ENCODE peak calls at places on chromosomes 1 and 21, in five cellular contexts. B is psoas muscle, R is breast epithelium, A is heart right ventricle, N is heart left ventricle. L is an unnamed sample. For H3K4me1, the result is how much of the 10 kb centered on the place peaks cover.

GRCh38 chr1:221778125-221778524 is 36.2 kb upstream of the DUSP10 start:
- DNase-seq in B (no peak), R (no peak), A (no peak), N (no peak), L (no peak)

GRCh38 chr1:205298191-205298994 is 23.2 kb downstream of the NUAK2 start:
- DNase-seq in B (no peak), R (no peak), A (no peak), N (no peak), L (no peak)

GRCh38 chr1:99659755-99660210 is 13.9 kb downstream of the PALMD start:
- DNase-seq in B (no peak), R (no peak), A (no peak), N (no peak), L (no peak)

GRCh38 chr1:199619202-199619601 is 408.3 kb upstream of the NR5A2 start:
- DNase-seq in B (no peak), R (no peak), A (no peak), N (no peak), L (no peak)

GRCh38 chr1:42931911-42932422 is 26.7 kb downstream of the SLC2A1 start:
- DNase-seq in B (peak), R (peak), A (no peak), N (peak), L (no peak)

GRCh38 chr1:175555266-175555665 is 188.1 kb downstream of the TNR start:
- DNase-seq in B (no peak), R (no peak), A (no peak), N (no peak), L (no peak)

GRCh38 chr1:57506941-57507340 is 83.1 kb upstream of the DAB1 start:
- DNase-seq in B (no peak), R (no peak), A (no peak), N (no peak), L (no peak)

GRCh38 chr1:29876902-29877301 is 640.6 kb downstream of the PTPRU start:
- DNase-seq in B (no peak), R (peak), A (no peak), N (no peak), L (no peak)

GRCh38 chr21:27700974-27701614 is 734.2 kb upstream of the ADAMTS5 start:
- DNase-seq in B (peak), R (peak), A (peak), N (peak), L (peak)

GRCh38 chr1:167821969-167822685 is 91.8 kb downstream of the ADCY10 start:
- DNase-seq in B (no peak), R (no peak), A (no peak), N (no peak), L (no peak)

GRCh38 chr1:183925947-183926346 is 111.6 kb downstream of the COLGALT2 start:
- DNase-seq in B (no peak), R (no peak), A (no peak), N (no peak), L (no peak)

GRCh38 chr1:172895050-172895460 is 155.7 kb downstream of the TNFSF18 start:
- DNase-seq in B (no peak), R (no peak), A (no peak), N (no peak), L (no peak)

GRCh38 chr1:216826206-216826605 is 103.0 kb upstream of the ESRRG start:
- DNase-seq in B (no peak), R (no peak), A (no peak), N (no peak), L (no peak)

GRCh38 chr1:229079196-229079595 is 191.7 kb upstream of the RAB4A start:
- DNase-seq in B (no peak), R (no peak), A (no peak), N (no peak), L (no peak)

GRCh38 chr1:207825719-207826556 is 74.1 kb downstream of the CD46 start:
- DNase-seq in B (peak), R (no peak), A (peak), N (peak), L (peak)

GRCh38 chr1:246789454-246790339 is 65.5 kb downstream of the SCCPDH start:
- DNase-seq in B (no peak), R (no peak), A (no peak), N (no peak), L (no peak)

GRCh38 chr1:41811051-41811795 is 107.5 kb downstream of the HIVEP3 start:
- DNase-seq in B (no peak), R (no peak), A (no peak), N (no peak), L (no peak)

GRCh38 chr1:103265551-103265950 is 157.2 kb upstream of the COL11A1 start:
- DNase-seq in B (no peak), R (no peak), A (no peak), N (no peak), L (no peak)

GRCh38 chr1:232432313-232432712 is 197.6 kb downstream of the SIPA1L2 start:
- DNase-seq in B (no peak), R (no peak), A (peak), N (no peak), L (no peak)

GRCh38 chr1:112540395-112540794 is 31.6 kb downstream of the WNT2B start:
- DNase-seq in B (no peak), R (no peak), A (no peak), N (no peak), L (no peak)

GRCh38 chr1:236854602-236854978 is 59.5 kb downstream of the MTR start:
- DNase-seq in B (no peak), R (no peak), A (no peak), N (no peak), L (no peak)

GRCh38 chr1:89125571-89126233 is at the start of gene GBP2:
- DNase-seq in B (no peak), R (no peak), A (no peak), N (no peak), L (no peak)

GRCh38 chr1:21594935-21595897 is 73.9 kb downstream of the RAP1GAP start:
- DNase-seq in B (peak), R (no peak), A (peak), N (peak), L (peak)

GRCh38 chr1:173504268-173504667 is 27.1 kb downstream of the PRDX6 start:
- DNase-seq in B (no peak), R (no peak), A (no peak), N (no peak), L (no peak)

GRCh38 chr21:42002421-42002958 is 7.7 kb downstream of the ZBTB21 start:
- DNase-seq in B (no peak), R (no peak), A (no peak), N (no peak), L (no peak)

GRCh38 chr21:43373387-43374227 is 53.3 kb downstream of the SIK1 start:
- DNase-seq in B (no peak), R (no peak), A (no peak), N (peak), L (no peak)

GRCh38 chr1:233368106-233368783 is 40.7 kb downstream of the MAP3K21 start:
- DNase-seq in B (no peak), R (no peak), A (no peak), N (no peak), L (no peak)

GRCh38 chr1:174788981-174789380 is 210.8 kb upstream of the CACYBP start:
- DNase-seq in B (no peak), R (no peak), A (no peak), N (no peak), L (no peak)

GRCh38 chr1:14787604-14788003 is 189.1 kb downstream of the KAZN start:
- DNase-seq in B (no peak), R (no peak), A (no peak), N (no peak), L (no peak)

GRCh38 chr1:71083271-71083670 is 2.4 kb upstream of the ZRANB2 start:
- DNase-seq in B (no peak), R (no peak), A (no peak), N (no peak), L (no peak)

GRCh38 chr1:43708006-43708412 is 673 bp downstream of the ST3GAL3 start:
- DNase-seq in B (no peak), R (no peak), A (no peak), N (no peak), L (no peak)

GRCh38 chr1:37332126-37332525 is 142.3 kb upstream of the ZC3H12A start:
- DNase-seq in B (no peak), R (no peak), A (no peak), N (no peak), L (no peak)

GRCh38 chr1:52209429-52209828 is 67.5 kb downstream of the ZFYVE9 start:
- DNase-seq in B (no peak), R (no peak), A (no peak), N (no peak), L (no peak)

GRCh38 chr1:50582346-50582745 is 159.1 kb upstream of the DMRTA2 start:
- DNase-seq in B (no peak), R (no peak), A (no peak), N (no peak), L (no peak)

GRCh38 chr1:209527993-209528392 is 55.5 kb upstream of the CAMK1G start:
- DNase-seq in B (no peak), R (no peak), A (no peak), N (no peak), L (no peak)

GRCh38 chr1:116333171-116334014 is 39.7 kb upstream of the ATP1A1 start:
- DNase-seq in B (no peak), R (no peak), A (no peak), N (no peak), L (no peak)

DNA sequence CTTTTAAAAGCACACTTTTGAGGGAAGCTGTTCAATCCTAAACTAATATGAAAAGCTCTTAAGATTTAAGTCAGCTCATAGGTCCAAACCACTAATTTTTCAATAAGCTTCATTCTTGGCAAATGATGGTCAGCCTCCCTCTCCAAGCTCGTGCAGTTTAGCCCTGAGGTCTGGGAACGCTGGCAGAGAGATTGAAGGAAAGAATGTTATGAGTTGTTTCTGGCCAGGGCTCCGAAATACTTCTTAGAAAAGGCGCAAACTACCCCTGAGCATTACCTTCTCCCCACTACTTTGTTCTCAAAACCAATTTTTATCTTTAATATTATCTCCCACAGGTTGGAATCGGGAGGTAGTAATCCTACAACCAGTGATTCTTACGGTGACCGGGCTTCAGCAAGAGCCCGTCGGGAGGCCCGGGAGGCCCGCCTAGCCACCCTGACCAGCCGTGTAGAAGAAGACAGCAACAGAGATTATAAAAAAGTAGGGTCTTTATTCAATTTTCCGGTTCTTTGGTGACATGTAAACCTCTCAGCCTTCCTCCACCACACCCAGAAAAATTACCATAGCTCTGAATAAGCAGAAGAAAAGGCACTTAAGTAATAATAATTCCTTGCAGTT is 147.7 kb downstream of the SYT2 start:
- DNase-seq in B (no peak), R (no peak), A (no peak), N (no peak), L (no peak)
- H3K27ac ChIP-seq in B (no peak), R (peak), A (no peak), N (peak), L (peak)

GRCh38 chr1:109919271-109919670 is 8.6 kb downstream of the CSF1 start:
- DNase-seq in B (no peak), R (no peak), A (no peak), N (no peak), L (no peak)
- H3K4me1 ChIP-seq in B (under half), R (under half), A (under half), N (under half), L (under half)

DNA sequence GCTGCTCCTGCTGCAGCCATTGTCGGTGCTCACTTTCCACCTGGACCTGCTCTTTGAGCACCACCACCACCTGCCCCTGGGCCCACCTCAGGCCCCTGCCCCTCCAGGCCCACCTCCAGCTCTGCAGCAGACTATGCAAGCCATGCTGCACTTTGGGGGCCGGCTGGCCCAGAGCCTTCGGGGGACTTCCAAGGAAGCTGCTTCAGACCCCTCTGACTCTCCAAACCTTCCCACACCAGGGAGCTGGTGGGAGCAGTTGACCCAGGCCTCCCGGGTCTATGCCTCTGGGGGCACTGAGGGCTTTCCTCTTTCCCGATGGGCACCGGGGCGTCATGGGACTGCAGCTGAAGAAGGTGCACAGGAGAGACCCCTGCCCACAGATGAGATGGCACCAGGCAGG is 6.0 kb downstream of the RUSC1 start:
- DNase-seq in B (no peak), R (no peak), A (no peak), N (no peak), L (no peak)
- H3K27ac ChIP-seq in B (no peak), R (no peak), A (no peak), N (no peak), L (no peak)

GRCh38 chr1:211336161-211336560 is 9.5 kb downstream of the TRAF5 start:
- DNase-seq in B (no peak), R (no peak), A (no peak), N (no peak), L (no peak)

GRCh38 chr1:211335507-211336157 is 9.0 kb downstream of the TRAF5 start:
- DNase-seq in B (no peak), R (no peak), A (no peak), N (no peak), L (no peak)

GRCh38 chr1:211337430-211338227 is 11.0 kb downstream of the TRAF5 start:
- DNase-seq in B (no peak), R (no peak), A (no peak), N (no peak), L (no peak)

GRCh38 chr1:211334986-211335385 is 8.4 kb downstream of the TRAF5 start:
- DNase-seq in B (no peak), R (no peak), A (no peak), N (no peak), L (no peak)

GRCh38 chr1:211336775-211337174 is 10.1 kb downstream of the TRAF5 start:
- DNase-seq in B (no peak), R (no peak), A (no peak), N (no peak), L (no peak)
- H3K4me1 ChIP-seq in B (under half), R (under half), A (under half), N (under half), L (under half)